ENCODE peak calls at places on chromosomes 13 and 19, in ten cellular contexts. One of them, this sample, is unnamed. For H3K4me1, the result is how much of the 10 kb centered on the place peaks cover.

GRCh38 chr13:48595330-48596127 is 58.2 kb upstream of the CYSLTR2 start:
- DNase-seq in stomach: peak
- DNase-seq in esophagus muscularis mucosa: peak
- DNase-seq in IMR-90: peak
- DNase-seq in A549: peak
- DNase-seq in thyroid gland: peak
- DNase-seq in Peyer's patch: no peak
- DNase-seq in sigmoid colon: peak
- DNase-seq in prostate gland: peak
- DNase-seq in body of pancreas: peak
- DNase-seq in this sample: peak

GRCh38 chr19:18895038-18895827 is 725 bp downstream of the CERS1 start:
- DNase-seq in stomach: no peak
- DNase-seq in esophagus muscularis mucosa: no peak
- DNase-seq in IMR-90: no peak
- DNase-seq in A549: peak
- DNase-seq in thyroid gland: peak
- DNase-seq in Peyer's patch: no peak
- DNase-seq in sigmoid colon: no peak
- DNase-seq in prostate gland: no peak
- DNase-seq in body of pancreas: peak
- DNase-seq in this sample: peak

GRCh38 chr13:75347925-75348324 is 134.0 kb downstream of the TBC1D4 start:
- DNase-seq in stomach: no peak
- DNase-seq in esophagus muscularis mucosa: no peak
- DNase-seq in IMR-90: no peak
- DNase-seq in A549: peak
- DNase-seq in thyroid gland: no peak
- DNase-seq in Peyer's patch: no peak
- DNase-seq in sigmoid colon: no peak
- DNase-seq in prostate gland: no peak
- DNase-seq in body of pancreas: no peak
- DNase-seq in this sample: no peak

GRCh38 chr13:33175991-33176390 is 109.6 kb downstream of the STARD13 start:
- DNase-seq in stomach: no peak
- DNase-seq in esophagus muscularis mucosa: no peak
- DNase-seq in IMR-90: no peak
- DNase-seq in A549: no peak
- DNase-seq in thyroid gland: no peak
- DNase-seq in Peyer's patch: no peak
- DNase-seq in sigmoid colon: no peak
- DNase-seq in prostate gland: no peak
- DNase-seq in body of pancreas: no peak
- DNase-seq in this sample: no peak

GRCh38 chr19:36051637-36052036 is 2.4 kb downstream of the THAP8 start:
- DNase-seq in stomach: no peak
- DNase-seq in esophagus muscularis mucosa: no peak
- DNase-seq in IMR-90: no peak
- DNase-seq in A549: no peak
- DNase-seq in thyroid gland: no peak
- DNase-seq in Peyer's patch: no peak
- DNase-seq in sigmoid colon: no peak
- DNase-seq in prostate gland: no peak
- DNase-seq in body of pancreas: no peak
- DNase-seq in this sample: no peak

GRCh38 chr19:55836340-55836739 is at the start of gene NLRP4:
- DNase-seq in stomach: no peak
- DNase-seq in esophagus muscularis mucosa: no peak
- DNase-seq in IMR-90: no peak
- DNase-seq in A549: peak
- DNase-seq in thyroid gland: no peak
- DNase-seq in Peyer's patch: no peak
- DNase-seq in sigmoid colon: no peak
- DNase-seq in prostate gland: no peak
- DNase-seq in body of pancreas: no peak
- DNase-seq in this sample: no peak

GRCh38 chr13:91922969-91923592 is 524.7 kb downstream of the GPC5 start:
- DNase-seq in stomach: no peak
- DNase-seq in esophagus muscularis mucosa: no peak
- DNase-seq in IMR-90: no peak
- DNase-seq in A549: no peak
- DNase-seq in thyroid gland: no peak
- DNase-seq in Peyer's patch: no peak
- DNase-seq in sigmoid colon: no peak
- DNase-seq in prostate gland: no peak
- DNase-seq in body of pancreas: no peak
- DNase-seq in this sample: no peak

GRCh38 chr19:49014123-49014869 is 2.6 kb downstream of the LHB start:
- DNase-seq in stomach: no peak
- DNase-seq in esophagus muscularis mucosa: no peak
- DNase-seq in IMR-90: peak
- DNase-seq in A549: no peak
- DNase-seq in thyroid gland: no peak
- DNase-seq in Peyer's patch: no peak
- DNase-seq in sigmoid colon: no peak
- DNase-seq in prostate gland: no peak
- DNase-seq in body of pancreas: no peak
- DNase-seq in this sample: no peak

GRCh38 chr19:35793381-35794165 is 18.2 kb downstream of the ARHGAP33 start:
- DNase-seq in stomach: peak
- DNase-seq in esophagus muscularis mucosa: no peak
- DNase-seq in IMR-90: no peak
- DNase-seq in A549: peak
- DNase-seq in thyroid gland: no peak
- DNase-seq in Peyer's patch: no peak
- DNase-seq in sigmoid colon: no peak
- DNase-seq in prostate gland: no peak
- DNase-seq in body of pancreas: no peak
- DNase-seq in this sample: no peak

GRCh38 chr13:34156841-34157365 is 339.0 kb downstream of the RFC3 start:
- DNase-seq in stomach: peak
- DNase-seq in esophagus muscularis mucosa: no peak
- DNase-seq in IMR-90: peak
- DNase-seq in A549: peak
- DNase-seq in thyroid gland: peak
- DNase-seq in Peyer's patch: peak
- DNase-seq in sigmoid colon: peak
- DNase-seq in prostate gland: peak
- DNase-seq in body of pancreas: peak
- DNase-seq in this sample: peak

GRCh38 chr19:5891938-5892771 is 11.4 kb downstream of the NDUFA11 start:
- DNase-seq in stomach: peak
- DNase-seq in esophagus muscularis mucosa: no peak
- DNase-seq in IMR-90: peak
- DNase-seq in A549: peak
- DNase-seq in thyroid gland: peak
- DNase-seq in Peyer's patch: peak
- DNase-seq in sigmoid colon: no peak
- DNase-seq in prostate gland: no peak
- DNase-seq in body of pancreas: peak
- DNase-seq in this sample: peak

GRCh38 chr19:31023038-31023437 is 326.2 kb downstream of the TSHZ3 start:
- DNase-seq in stomach: no peak
- DNase-seq in esophagus muscularis mucosa: no peak
- DNase-seq in IMR-90: no peak
- DNase-seq in A549: no peak
- DNase-seq in thyroid gland: no peak
- DNase-seq in Peyer's patch: no peak
- DNase-seq in sigmoid colon: no peak
- DNase-seq in prostate gland: no peak
- DNase-seq in body of pancreas: no peak
- DNase-seq in this sample: no peak

GRCh38 chr13:32829676-32830091 is 186.5 kb upstream of the KL start:
- DNase-seq in stomach: no peak
- DNase-seq in esophagus muscularis mucosa: peak
- DNase-seq in IMR-90: peak
- DNase-seq in A549: peak
- DNase-seq in thyroid gland: no peak
- DNase-seq in Peyer's patch: no peak
- DNase-seq in sigmoid colon: no peak
- DNase-seq in prostate gland: no peak
- DNase-seq in body of pancreas: no peak
- DNase-seq in this sample: no peak

DNA sequence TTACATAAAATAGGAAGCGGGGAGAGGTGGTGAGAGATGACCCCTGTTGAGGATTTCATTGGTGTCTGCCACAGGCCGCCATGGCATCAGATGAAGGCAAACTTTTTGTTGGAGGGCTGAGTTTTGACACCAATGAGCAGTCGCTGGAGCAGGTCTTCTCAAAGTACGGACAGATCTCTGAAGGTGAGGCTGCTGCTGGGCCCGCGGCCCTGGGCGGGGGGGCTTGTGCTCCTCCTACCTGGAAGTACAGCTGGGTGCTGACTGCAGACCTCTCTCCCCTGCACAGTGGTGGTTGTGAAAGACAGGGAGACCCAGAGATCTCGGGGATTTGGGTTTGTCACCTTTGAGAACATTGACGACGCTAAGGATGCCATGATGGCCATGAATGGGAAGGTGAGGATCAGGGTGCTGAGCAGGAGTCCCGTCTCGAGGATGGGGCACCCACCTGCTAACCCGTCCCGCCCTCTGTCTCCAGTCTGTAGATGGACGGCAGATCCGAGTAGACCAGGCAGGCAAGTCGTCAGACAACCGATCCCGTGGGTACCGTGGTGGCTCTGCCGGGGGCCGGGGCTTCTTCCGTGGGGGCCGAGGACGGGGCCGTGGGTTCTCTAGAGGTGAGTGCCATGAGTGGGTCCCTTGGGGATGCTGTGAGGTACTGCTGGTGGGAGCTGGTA is 1.9 kb downstream of the CIRBP start:
- DNase-seq in stomach: no peak
- DNase-seq in esophagus muscularis mucosa: no peak
- DNase-seq in IMR-90: no peak
- DNase-seq in A549: no peak
- DNase-seq in thyroid gland: no peak
- DNase-seq in Peyer's patch: no peak
- DNase-seq in sigmoid colon: no peak
- DNase-seq in prostate gland: peak
- DNase-seq in body of pancreas: peak
- DNase-seq in this sample: no peak
- TF ChIP-seq POLR2A in stomach: no peak
- TF ChIP-seq POLR2A in esophagus muscularis mucosa: no peak
- TF ChIP-seq POLR2A in IMR-90: peak
- TF ChIP-seq POLR2A in A549: no peak
- TF ChIP-seq POLR2A in thyroid gland: no peak
- TF ChIP-seq POLR2A in Peyer's patch: no peak
- TF ChIP-seq POLR2A in sigmoid colon: no peak
- TF ChIP-seq POLR2A in prostate gland: no peak
- TF ChIP-seq POLR2A in body of pancreas: no peak
- TF ChIP-seq POLR2A in this sample: no peak

GRCh38 chr19:34345934-34346333 is 19.1 kb upstream of the GPI start:
- DNase-seq in stomach: peak
- DNase-seq in esophagus muscularis mucosa: no peak
- DNase-seq in IMR-90: peak
- DNase-seq in A549: peak
- DNase-seq in thyroid gland: peak
- DNase-seq in Peyer's patch: peak
- DNase-seq in sigmoid colon: no peak
- DNase-seq in prostate gland: peak
- DNase-seq in body of pancreas: peak
- DNase-seq in this sample: peak
- H3K4me1 ChIP-seq in stomach: under half
- H3K4me1 ChIP-seq in esophagus muscularis mucosa: under half
- H3K4me1 ChIP-seq in IMR-90: under half
- H3K4me1 ChIP-seq in A549: under half
- H3K4me1 ChIP-seq in thyroid gland: under half
- H3K4me1 ChIP-seq in Peyer's patch: under half
- H3K4me1 ChIP-seq in sigmoid colon: under half
- H3K4me1 ChIP-seq in prostate gland: under half
- H3K4me1 ChIP-seq in body of pancreas: under half
- H3K4me1 ChIP-seq in this sample: under half

GRCh38 chr13:113846639-113847318 is 17.1 kb downstream of the GAS6 start:
- DNase-seq in stomach: no peak
- DNase-seq in esophagus muscularis mucosa: no peak
- DNase-seq in IMR-90: no peak
- DNase-seq in A549: no peak
- DNase-seq in thyroid gland: peak
- DNase-seq in Peyer's patch: peak
- DNase-seq in sigmoid colon: no peak
- DNase-seq in prostate gland: no peak
- DNase-seq in body of pancreas: peak
- DNase-seq in this sample: no peak

GRCh38 chr13:113845723-113846638 is 17.9 kb downstream of the GAS6 start:
- DNase-seq in stomach: no peak
- DNase-seq in esophagus muscularis mucosa: no peak
- DNase-seq in IMR-90: no peak
- DNase-seq in A549: no peak
- DNase-seq in thyroid gland: peak
- DNase-seq in Peyer's patch: peak
- DNase-seq in sigmoid colon: no peak
- DNase-seq in prostate gland: no peak
- DNase-seq in body of pancreas: no peak
- DNase-seq in this sample: peak

GRCh38 chr13:113843864-113844556 is 19.9 kb downstream of the GAS6 start:
- DNase-seq in stomach: no peak
- DNase-seq in esophagus muscularis mucosa: no peak
- DNase-seq in IMR-90: no peak
- DNase-seq in A549: no peak
- DNase-seq in thyroid gland: peak
- DNase-seq in Peyer's patch: peak
- DNase-seq in sigmoid colon: no peak
- DNase-seq in prostate gland: no peak
- DNase-seq in body of pancreas: peak
- DNase-seq in this sample: no peak

GRCh38 chr13:113843063-113843654 is 20.7 kb downstream of the GAS6 start:
- DNase-seq in stomach: no peak
- DNase-seq in esophagus muscularis mucosa: no peak
- DNase-seq in IMR-90: no peak
- DNase-seq in A549: no peak
- DNase-seq in thyroid gland: no peak
- DNase-seq in Peyer's patch: peak
- DNase-seq in sigmoid colon: no peak
- DNase-seq in prostate gland: no peak
- DNase-seq in body of pancreas: no peak
- DNase-seq in this sample: no peak

DNA sequence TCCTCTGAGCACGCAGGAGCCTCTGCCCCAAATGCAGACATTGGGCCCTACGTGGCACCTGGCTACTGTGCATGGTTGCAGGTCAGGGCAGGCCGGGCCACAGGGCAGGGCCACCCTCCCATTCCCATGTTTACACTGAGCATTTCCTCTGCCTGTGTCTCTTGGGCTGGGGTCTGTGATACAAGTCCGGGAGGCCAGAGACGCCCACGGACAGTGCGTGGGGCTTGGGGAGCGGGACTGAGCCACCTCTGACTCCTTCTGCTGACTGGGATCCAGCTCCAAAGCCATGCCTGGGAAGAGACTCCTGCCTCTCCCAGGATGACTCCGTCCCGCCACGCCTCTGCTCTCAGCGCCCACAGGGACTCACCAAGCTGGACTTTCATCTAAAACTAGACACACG is 18.8 kb downstream of the GAS6 start:
- DNase-seq in stomach: no peak
- DNase-seq in esophagus muscularis mucosa: no peak
- DNase-seq in IMR-90: no peak
- DNase-seq in A549: no peak
- DNase-seq in thyroid gland: peak
- DNase-seq in Peyer's patch: peak
- DNase-seq in sigmoid colon: no peak
- DNase-seq in prostate gland: no peak
- DNase-seq in body of pancreas: no peak
- DNase-seq in this sample: peak
- TF ChIP-seq POLR2A in stomach: no peak
- TF ChIP-seq POLR2A in esophagus muscularis mucosa: no peak
- TF ChIP-seq POLR2A in IMR-90: no peak
- TF ChIP-seq POLR2A in A549: no peak
- TF ChIP-seq POLR2A in thyroid gland: no peak
- TF ChIP-seq POLR2A in Peyer's patch: no peak
- TF ChIP-seq POLR2A in sigmoid colon: no peak
- TF ChIP-seq POLR2A in prostate gland: no peak
- TF ChIP-seq POLR2A in body of pancreas: no peak
- TF ChIP-seq POLR2A in this sample: no peak

GRCh38 chr13:99224019-99224418 is 23.4 kb downstream of the UBAC2 start:
- DNase-seq in stomach: no peak
- DNase-seq in esophagus muscularis mucosa: peak
- DNase-seq in IMR-90: no peak
- DNase-seq in A549: no peak
- DNase-seq in thyroid gland: no peak
- DNase-seq in Peyer's patch: no peak
- DNase-seq in sigmoid colon: no peak
- DNase-seq in prostate gland: no peak
- DNase-seq in body of pancreas: no peak
- DNase-seq in this sample: no peak
- H3K4me1 ChIP-seq in stomach: under half
- H3K4me1 ChIP-seq in esophagus muscularis mucosa: half or more
- H3K4me1 ChIP-seq in IMR-90: under half
- H3K4me1 ChIP-seq in A549: under half
- H3K4me1 ChIP-seq in thyroid gland: under half
- H3K4me1 ChIP-seq in Peyer's patch: under half
- H3K4me1 ChIP-seq in sigmoid colon: under half
- H3K4me1 ChIP-seq in prostate gland: under half
- H3K4me1 ChIP-seq in body of pancreas: under half
- H3K4me1 ChIP-seq in this sample: under half

This sample was measured in transverse colon.